ENCODE peak calls at places on chromosomes 5 and 9, in eight cellular contexts. V is GDM1; B is tibial nerve; P is suprapubic skin; L is left cardiac atrium; X is activated T-helper 2 cell treated with anti-CD3 and anti-CD28 coated beads, Interferon-gamma antibody, Interleukin-2, Interleukin-4, amounts not matched to agents 10 μg/mL and 5 μg/mL and 100 μg/mL, durations not matched to agents 14 hours and 24 hours and 36 hours; O is fibroblast of pulmonary artery; K is Calu3. Z is an unnamed sample.

GRCh38 chr5:13510616-13511015 is 433.9 kb downstream of the DNAH5 start:
- DNase-seq in V (no peak), B (no peak), P (no peak), L (no peak), X (no peak), O (no peak), K (no peak), Z (no peak)

GRCh38 chr5:37801521-37801920 is 38.3 kb downstream of the GDNF start:
- DNase-seq in V (no peak), B (no peak), P (no peak), L (no peak), X (no peak), O (no peak), K (no peak), Z (no peak)

GRCh38 chr9:137305060-137305787 is 3.2 kb upstream of the NRARP start:
- DNase-seq in V (no peak), B (no peak), P (peak), L (peak), X (peak), O (no peak), K (no peak), Z (peak)

GRCh38 chr9:27109621-27110020 is 596 bp downstream of the TEK start:
- DNase-seq in V (no peak), B (no peak), P (no peak), L (no peak), X (no peak), O (no peak), K (no peak), Z (no peak)

GRCh38 chr9:75615284-75615683 is 275.2 kb upstream of the PCSK5 start:
- DNase-seq in V (no peak), B (no peak), P (no peak), L (no peak), X (no peak), O (no peak), K (no peak), Z (no peak)

GRCh38 chr9:137428311-137428630 is 5.1 kb downstream of the NOXA1 start:
- DNase-seq in V (no peak), B (no peak), P (no peak), L (no peak), X (no peak), O (no peak), K (no peak), Z (no peak)

GRCh38 chr5:73654171-73654811 is 28.3 kb downstream of the ARHGEF28 start:
- DNase-seq in V (no peak), B (no peak), P (no peak), L (no peak), X (no peak), O (no peak), K (peak), Z (no peak)

GRCh38 chr9:87657190-87657589 is 68.7 kb upstream of the CTSL start:
- DNase-seq in V (no peak), B (no peak), P (no peak), L (peak), X (no peak), O (no peak), K (no peak), Z (no peak)

GRCh38 chr9:85332487-85332886 is 409.3 kb downstream of the AGTPBP1 start:
- DNase-seq in V (no peak), B (no peak), P (no peak), L (no peak), X (no peak), O (no peak), K (peak), Z (no peak)

GRCh38 chr5:78345485-78345884 is 14.9 kb upstream of the SCAMP1 start:
- DNase-seq in V (no peak), B (no peak), P (no peak), L (no peak), X (no peak), O (peak), K (no peak), Z (no peak)

GRCh38 chr9:115142502-115143265 is 24.7 kb upstream of the TNC start:
- DNase-seq in V (no peak), B (no peak), P (no peak), L (no peak), X (no peak), O (no peak), K (no peak), Z (no peak)

Z was measured in SHP77 treated with DMSO at 0.1 percent for 48 hours.